ENCODE peak calls at places on chromosomes 16 and 17, in six cellular contexts. M, A, F, Y, V and L are unnamed samples.
A peak's percentile ranks its signal among the peaks of the same experiment; 100 is the strongest.

GRCh38 chr17:45231481-45232116 is 9.9 kb downstream of the FMNL1 start:
- DNase-seq in F (no peak), M (no peak), A (peak; percentile 68), Y (no peak), V (no peak), L (peak; percentile 69)

GRCh38 chr16:85002643-85003042 is 8.7 kb downstream of the ZDHHC7 start:
- DNase-seq in F (peak; percentile 42), Y (no peak), M (peak; percentile 78), A (peak; percentile 17), V (no peak), L (peak; percentile 44)

GRCh38 chr16:23945243-23945642 is 109.5 kb downstream of the PRKCB start:
- DNase-seq in V (no peak), Y (no peak), M (no peak), A (no peak), F (no peak), L (no peak)

GRCh38 chr16:85845276-85845675 is 45.8 kb downstream of the COX4I1 start:
- DNase-seq in M (no peak), A (no peak), Y (no peak), V (no peak), F (no peak), L (no peak)

GRCh38 chr16:19400709-19401108 is 17.0 kb upstream of the TMC5 start:
- DNase-seq in V (no peak), A (no peak), Y (no peak), F (no peak), M (no peak), L (no peak)

GRCh38 chr16:80377621-80378020 is 163.2 kb upstream of the DYNLRB2 start:
- DNase-seq in F (no peak), Y (no peak), V (no peak), A (no peak), M (no peak), L (no peak)

GRCh38 chr17:82938486-82939212 is 98.8 kb upstream of the ZNF750 start:
- DNase-seq in M (peak; percentile 56), Y (peak; percentile 2), A (no peak), F (no peak), V (no peak), L (peak; percentile 41)

GRCh38 chr17:59754547-59754946 is 47.1 kb downstream of the VMP1 start:
- DNase-seq in A (no peak), M (no peak), Y (no peak), F (no peak), V (no peak), L (no peak)

GRCh38 chr16:50699345-50700159 is 6.1 kb downstream of the NOD2 start:
- DNase-seq in V (no peak), A (no peak), M (no peak), Y (peak; percentile 61), F (no peak), L (no peak)

GRCh38 chr16:27313422-27314160 is at the start of gene IL4R:
- DNase-seq in V (no peak), F (peak; percentile 76), Y (peak; percentile 81), M (peak; percentile 91), A (peak; percentile 73), L (peak; percentile 94)

GRCh38 chr16:27314161-27314723 is 468 bp downstream of the IL4R start:
- DNase-seq in F (peak; percentile 75), Y (peak; percentile 54), V (no peak), A (no peak), M (peak; percentile 83), L (peak; percentile 88)

GRCh38 chr16:27311449-27311831 is 2.3 kb upstream of the IL4R start:
- DNase-seq in A (no peak), F (no peak), M (peak; percentile 49), V (no peak), Y (no peak), L (no peak)

GRCh38 chr16:27311897-27312303 is 1.9 kb upstream of the IL4R start:
- DNase-seq in V (no peak), Y (no peak), A (no peak), F (no peak), M (peak; percentile 51), L (no peak)

GRCh38 chr16:27312580-27313421 is 973 bp upstream of the IL4R start:
- DNase-seq in V (no peak), Y (no peak), F (no peak), M (peak; percentile 58), A (no peak), L (no peak)
- H3K27ac ChIP-seq in V (peak overlapping the region; percentile 99), Y (peak overlapping the region; percentile 85), F (peak overlapping the region; percentile 95), M (peak overlapping the region; percentile 99), A (no peak overlapping the region), L (peak overlapping the region; percentile 77)

DNA sequence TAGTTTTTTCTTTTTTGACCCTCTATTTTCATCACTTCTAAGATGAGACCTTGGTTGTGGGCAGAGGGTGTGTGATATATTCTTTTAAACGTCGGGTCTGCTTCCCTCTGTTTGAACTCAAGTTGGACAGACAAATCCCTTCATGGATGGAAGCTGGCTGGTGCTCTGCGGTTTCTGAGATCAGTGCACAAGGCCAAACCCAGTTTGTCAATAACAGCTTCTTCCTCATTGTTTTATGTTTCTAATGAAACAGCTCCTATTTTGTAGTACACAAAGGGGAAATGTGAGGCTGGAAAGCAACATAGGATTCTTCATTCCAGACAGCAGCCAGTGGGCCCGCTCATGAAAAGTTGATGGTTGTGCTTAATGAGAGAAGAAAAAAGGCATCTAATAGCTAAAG is 159.6 kb downstream of the PRKCA start:
- DNase-seq in A (no peak), F (no peak), Y (no peak), M (no peak), V (no peak), L (no peak)
- H3K4me1 ChIP-seq in A (no peaks in the 10 kb centered on the region), F (peaks cover 15% of the 10 kb centered on the region), Y (peaks cover 12% of the 10 kb centered on the region), M (no peaks in the 10 kb centered on the region), V (peaks cover 6% of the 10 kb centered on the region), L (no peaks in the 10 kb centered on the region)

GRCh38 chr17:50934161-50934560 is 68.0 kb upstream of the TOB1 start:
- DNase-seq in A (no peak), Y (no peak), F (no peak), V (no peak), M (no peak), L (no peak)

GRCh38 chr17:50932584-50932901 is 66.4 kb upstream of the TOB1 start:
- DNase-seq in A (no peak), Y (no peak), V (no peak), M (no peak), F (no peak), L (no peak)

GRCh38 chr17:50931003-50931878 is 65.1 kb upstream of the TOB1 start:
- DNase-seq in V (no peak), Y (peak; percentile 88), F (peak; percentile 89), M (peak; percentile 96), A (peak; percentile 95), L (peak; percentile 96)

GRCh38 chr17:50935201-50936124 is 69.3 kb upstream of the TOB1 start:
- DNase-seq in F (peak; percentile 58), Y (peak; percentile 88), A (no peak), M (peak; percentile 95), V (no peak), L (no peak)

DNA sequence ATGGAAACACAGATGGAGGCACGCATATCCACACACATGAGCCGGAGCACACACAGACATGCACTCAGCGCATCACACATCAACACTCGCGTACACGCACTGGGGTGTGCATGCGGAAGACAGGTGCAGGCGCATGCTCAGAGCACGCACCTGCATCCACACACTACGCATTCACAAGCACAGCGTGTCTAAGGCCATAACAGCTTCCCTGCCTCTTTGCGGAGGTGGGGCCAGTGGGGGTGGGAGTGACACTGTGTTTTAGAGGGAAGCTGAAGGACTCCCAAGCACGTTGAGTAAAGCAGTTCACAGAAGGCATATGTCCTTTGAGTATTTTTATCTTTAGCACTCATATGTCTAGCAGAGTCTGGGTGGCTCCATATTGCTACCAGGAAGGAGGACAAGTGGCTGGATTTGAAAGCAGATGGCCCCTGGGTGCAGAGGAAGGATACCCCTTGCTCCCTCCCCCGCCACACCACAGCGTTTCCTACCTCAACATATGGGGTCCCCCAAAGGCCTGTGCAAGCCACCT is 68.6 kb upstream of the TOB1 start:
- DNase-seq in F (no peak), V (no peak), A (no peak), Y (no peak), M (no peak), L (peak; percentile 21)
- H3K27ac ChIP-seq in F (peak overlapping the region; percentile 75), V (no peak overlapping the region), A (no peak overlapping the region), Y (peak overlapping the region; percentile 99), M (peak overlapping the region; percentile 96), L (no peak overlapping the region)

GRCh38 chr17:8189711-8190477 is at the start of gene BORCS6:
- DNase-seq in F (peak; percentile 98), Y (peak; percentile 97), A (peak; percentile 98), M (peak; percentile 99), V (peak; percentile 92), L (peak; percentile 99)
- H3K4me1 ChIP-seq in F (peaks cover 47% of the 10 kb centered on the region), Y (peaks cover 22% of the 10 kb centered on the region), A (peaks cover 10% of the 10 kb centered on the region), M (no peaks in the 10 kb centered on the region), V (peaks cover 13% of the 10 kb centered on the region), L (peaks cover 9% of the 10 kb centered on the region)

DNA sequence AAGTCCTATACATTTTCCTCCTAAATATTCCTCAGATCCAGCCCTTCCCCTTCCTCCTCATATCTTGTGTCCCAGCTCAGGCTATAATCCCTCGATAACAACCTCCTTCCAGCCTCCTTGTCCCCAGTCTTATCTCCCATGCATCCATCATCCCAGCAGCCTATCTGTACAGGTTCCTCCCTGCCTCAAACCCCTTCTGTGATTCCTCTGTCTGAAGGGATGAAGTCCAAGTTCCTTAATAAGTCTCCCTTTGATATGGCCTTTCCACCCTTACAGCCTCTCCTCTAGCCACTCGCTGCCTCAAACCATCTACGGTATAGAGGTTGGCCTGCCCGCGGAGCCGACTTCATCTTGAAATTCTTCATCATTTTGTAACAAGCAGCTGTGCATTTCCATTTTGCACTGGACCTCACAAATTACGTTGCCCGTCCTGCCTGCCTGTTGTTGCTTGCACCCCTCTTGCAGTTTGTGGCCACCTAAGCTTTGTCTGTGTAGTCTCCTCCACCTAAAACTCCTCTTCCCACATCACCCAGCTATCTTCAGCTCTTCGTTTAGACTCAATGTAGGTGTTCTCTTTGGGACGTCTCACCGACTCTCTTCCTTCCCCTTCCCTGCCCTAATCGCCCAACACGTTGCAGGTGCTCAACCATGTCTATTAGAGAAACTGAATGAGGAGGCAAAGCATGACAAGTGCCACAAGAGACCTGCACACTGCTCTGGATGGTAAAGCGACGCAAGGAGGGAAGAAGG is 763 bp upstream of the CDK5RAP3 start:
- DNase-seq in A (no peak), Y (no peak), M (no peak), F (no peak), V (no peak), L (no peak)
- H3K27ac ChIP-seq in A (no peak overlapping the region), Y (no peak overlapping the region), M (no peak overlapping the region), F (no peak overlapping the region), V (no peak overlapping the region), L (no peak overlapping the region)